ENCODE peak calls at places on chromosome 1, in five cellular contexts. S is HCT116, D is SK-N-SH, A is GM12878, B is HepG2. M is an unnamed sample.

GRCh38 chr1:238346340-238346739 is 455.6 kb upstream of the ZP4 start:
- DNase-seq in S (no peak), D (no peak), A (no peak), B (no peak), M (no peak)

GRCh38 chr1:114585221-114585620 is 3.8 kb upstream of the BCAS2 start:
- DNase-seq in S (no peak), D (no peak), A (no peak), B (no peak), M (no peak)

GRCh38 chr1:17624540-17625256 is 85.2 kb downstream of the ARHGEF10L start:
- DNase-seq in S (peak; percentile 42), D (no peak), A (no peak), B (no peak), M (no peak)

GRCh38 chr1:167774710-167775109 is 52.9 kb downstream of the MPZL1 start:
- DNase-seq in S (no peak), D (no peak), A (no peak), B (no peak), M (no peak)

GRCh38 chr1:178825167-178825566 is 45.7 kb downstream of the ANGPTL1 start:
- DNase-seq in S (no peak), D (no peak), A (no peak), B (no peak), M (no peak)

GRCh38 chr1:6447818-6448748 is 17.9 kb downstream of the TNFRSF25 start:
- DNase-seq in S (peak; percentile 81), D (no peak), A (no peak), B (peak; percentile 81), M (no peak)

GRCh38 chr1:167130782-167131520 is 37.1 kb downstream of the STYXL2 start:
- DNase-seq in S (no peak), D (no peak), A (no peak), B (no peak), M (no peak)

GRCh38 chr1:199685369-199685768 is 342.1 kb upstream of the NR5A2 start:
- DNase-seq in S (peak; percentile 74), D (no peak), A (no peak), B (peak; percentile 7), M (no peak)

GRCh38 chr1:114080511-114081144 is 73.0 kb downstream of the SYT6 start:
- DNase-seq in S (no peak), D (no peak), A (no peak), B (no peak), M (peak; percentile 69)

GRCh38 chr1:45067806-45068205 is 55.8 kb downstream of the UROD start:
- DNase-seq in S (no peak), D (no peak), A (no peak), B (no peak), M (no peak)

GRCh38 chr1:198125995-198126758 is 30.6 kb upstream of the NEK7 start:
- DNase-seq in S (no peak), D (no peak), A (no peak), B (peak; percentile 25), M (no peak)

GRCh38 chr1:5311634-5312298 is 657.4 kb downstream of the AJAP1 start:
- DNase-seq in S (no peak), D (peak; percentile 71), A (no peak), B (no peak), M (no peak)

GRCh38 chr1:38138498-38139233 is 92.1 kb upstream of the POU3F1 start:
- DNase-seq in S (peak; percentile 43), D (no peak), A (no peak), B (peak; percentile 35), M (no peak)

GRCh38 chr1:10962483-10962882 is 50.0 kb upstream of the TARDBP start:
- DNase-seq in S (no peak), D (peak; percentile 75), A (no peak), B (no peak), M (no peak)

GRCh38 chr1:181483561-181484291 is 409 bp downstream of the CACNA1E start:
- DNase-seq in S (no peak), D (no peak), A (no peak), B (no peak), M (no peak)

GRCh38 chr1:181486098-181486420 is 2.7 kb downstream of the CACNA1E start:
- DNase-seq in S (no peak), D (no peak), A (no peak), B (no peak), M (no peak)

GRCh38 chr1:181482521-181483083 is 715 bp upstream of the CACNA1E start:
- DNase-seq in S (no peak), D (peak; percentile 76), A (no peak), B (no peak), M (peak; percentile 39)

GRCh38 chr1:181483084-181483559 is at the start of gene CACNA1E:
- DNase-seq in S (no peak), D (no peak), A (no peak), B (no peak), M (no peak)

DNA sequence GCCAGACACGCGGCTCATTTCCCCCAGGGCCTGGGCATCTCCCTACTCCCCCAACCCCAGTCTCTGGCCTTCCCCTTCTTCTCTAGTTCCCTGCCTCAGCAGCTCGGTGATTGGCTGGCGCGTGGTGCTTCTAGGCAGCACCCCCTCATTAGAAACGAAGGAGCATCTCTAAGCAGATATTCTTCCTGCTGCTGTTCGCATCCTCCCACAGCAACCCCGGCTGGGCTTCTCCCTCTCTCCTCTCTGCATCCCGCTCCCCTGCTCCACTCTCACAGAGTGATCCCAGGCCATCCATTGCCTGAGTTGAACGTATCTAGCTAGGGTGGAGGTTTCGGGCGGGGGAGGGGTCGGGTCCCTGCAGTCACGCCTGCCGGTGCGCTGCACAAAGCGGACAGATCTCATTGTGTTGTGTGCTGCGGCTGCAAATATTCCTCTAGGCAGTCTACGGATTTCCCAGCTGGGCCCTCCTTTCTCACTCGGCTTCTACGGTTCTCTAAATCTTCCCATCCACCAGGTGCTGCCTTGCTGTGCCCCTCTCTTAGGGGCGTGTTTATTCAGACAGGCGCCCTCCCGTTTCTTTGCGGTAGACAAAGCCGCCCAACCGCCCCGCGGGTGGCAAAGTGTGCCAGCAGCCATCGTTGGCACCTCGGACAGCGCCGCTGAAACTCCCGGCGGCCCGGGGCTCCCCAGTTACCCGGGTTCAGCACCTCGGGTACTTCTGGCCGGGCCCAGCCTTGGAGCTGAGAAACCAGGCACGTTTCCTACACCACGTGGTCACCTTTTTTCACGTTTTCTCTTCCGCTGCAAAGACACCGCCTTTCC is 2.2 kb downstream of the CACNA1E start:
- DNase-seq in S (no peak), D (peak; percentile 37), A (peak; percentile 53), B (no peak), M (no peak)
- TF ChIP-seq ZBTB33 in S (no peak), D (no peak), A (no peak), B (no peak), M (no peak)

GRCh38 chr1:99600782-99601181 is 45.1 kb upstream of the PALMD start:
- DNase-seq in S (no peak), D (no peak), A (no peak), B (peak; percentile 66), M (no peak)

GRCh38 chr1:99601709-99602403 is 44.1 kb upstream of the PALMD start:
- DNase-seq in S (no peak), D (no peak), A (no peak), B (no peak), M (no peak)

GRCh38 chr1:99602404-99602969 is 43.4 kb upstream of the PALMD start:
- DNase-seq in S (no peak), D (no peak), A (no peak), B (no peak), M (no peak)

GRCh38 chr1:99606306-99606705 is 39.6 kb upstream of the PALMD start:
- DNase-seq in S (no peak), D (no peak), A (no peak), B (no peak), M (no peak)

DNA sequence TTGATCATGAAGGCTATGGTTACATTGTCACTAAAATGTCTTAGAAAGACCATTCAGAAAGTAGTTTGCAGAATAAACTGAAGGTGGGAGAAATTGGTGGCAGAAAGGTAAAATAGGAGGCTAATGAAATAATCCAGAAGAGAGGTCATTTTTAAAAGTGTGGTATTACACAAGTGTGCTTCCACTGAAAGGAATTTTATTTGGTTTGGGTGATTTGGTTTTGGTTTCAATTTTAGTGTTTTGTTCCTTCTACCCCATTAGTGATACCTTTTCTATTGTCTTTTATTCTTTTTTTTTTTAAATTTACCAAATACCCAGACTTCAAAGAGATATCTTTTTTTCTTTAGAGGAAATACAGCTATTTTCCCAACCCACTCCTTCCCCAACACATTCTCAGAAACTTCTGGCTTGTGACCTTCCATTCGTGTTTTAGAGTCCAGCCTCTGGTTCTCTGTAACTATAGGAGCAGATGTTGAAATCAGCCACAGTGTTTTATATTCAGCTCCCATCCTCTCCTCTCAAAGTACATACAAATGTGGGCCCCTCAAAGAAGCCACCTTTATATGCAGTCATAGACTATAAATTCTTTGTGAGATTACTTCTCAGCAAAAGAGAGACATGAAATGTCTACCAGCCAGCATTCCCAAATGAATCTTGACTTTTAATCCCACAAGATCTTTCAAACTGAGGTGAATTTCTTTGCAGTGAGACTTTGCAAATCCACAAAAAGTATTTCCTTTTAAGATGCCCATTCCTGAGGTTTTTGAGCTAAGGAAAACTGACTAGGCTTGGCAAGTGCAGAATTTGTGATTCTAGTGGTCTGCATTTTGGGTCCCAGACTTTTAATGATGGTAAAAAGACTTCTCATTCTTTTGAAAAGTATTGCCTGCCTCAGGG is 42.0 kb upstream of the PALMD start:
- DNase-seq in S (no peak), D (no peak), A (no peak), B (no peak), M (no peak)
- TF ChIP-seq ZBTB33 in S (no peak), D (no peak), A (no peak), B (no peak), M (no peak)

GRCh38 chr1:159866905-159867304 is 4.4 kb upstream of the VSIG8 start:
- DNase-seq in S (no peak), D (no peak), A (no peak), B (no peak), M (no peak)

GRCh38 chr1:159866066-159866465 is 3.6 kb upstream of the VSIG8 start:
- DNase-seq in S (no peak), D (no peak), A (no peak), B (no peak), M (no peak)

GRCh38 chr1:159862557-159862956 is at the start of gene VSIG8:
- DNase-seq in S (no peak), D (no peak), A (no peak), B (no peak), M (no peak)

GRCh38 chr1:159862031-159862430 is 426 bp downstream of the VSIG8 start:
- DNase-seq in S (no peak), D (no peak), A (no peak), B (no peak), M (no peak)

GRCh38 chr1:159864262-159864661 is 1.8 kb upstream of the VSIG8 start:
- DNase-seq in S (no peak), D (no peak), A (no peak), B (no peak), M (no peak)
- TF ChIP-seq ZBTB33 in S (no peak), D (no peak), A (no peak), B (no peak), M (no peak)

DNA sequence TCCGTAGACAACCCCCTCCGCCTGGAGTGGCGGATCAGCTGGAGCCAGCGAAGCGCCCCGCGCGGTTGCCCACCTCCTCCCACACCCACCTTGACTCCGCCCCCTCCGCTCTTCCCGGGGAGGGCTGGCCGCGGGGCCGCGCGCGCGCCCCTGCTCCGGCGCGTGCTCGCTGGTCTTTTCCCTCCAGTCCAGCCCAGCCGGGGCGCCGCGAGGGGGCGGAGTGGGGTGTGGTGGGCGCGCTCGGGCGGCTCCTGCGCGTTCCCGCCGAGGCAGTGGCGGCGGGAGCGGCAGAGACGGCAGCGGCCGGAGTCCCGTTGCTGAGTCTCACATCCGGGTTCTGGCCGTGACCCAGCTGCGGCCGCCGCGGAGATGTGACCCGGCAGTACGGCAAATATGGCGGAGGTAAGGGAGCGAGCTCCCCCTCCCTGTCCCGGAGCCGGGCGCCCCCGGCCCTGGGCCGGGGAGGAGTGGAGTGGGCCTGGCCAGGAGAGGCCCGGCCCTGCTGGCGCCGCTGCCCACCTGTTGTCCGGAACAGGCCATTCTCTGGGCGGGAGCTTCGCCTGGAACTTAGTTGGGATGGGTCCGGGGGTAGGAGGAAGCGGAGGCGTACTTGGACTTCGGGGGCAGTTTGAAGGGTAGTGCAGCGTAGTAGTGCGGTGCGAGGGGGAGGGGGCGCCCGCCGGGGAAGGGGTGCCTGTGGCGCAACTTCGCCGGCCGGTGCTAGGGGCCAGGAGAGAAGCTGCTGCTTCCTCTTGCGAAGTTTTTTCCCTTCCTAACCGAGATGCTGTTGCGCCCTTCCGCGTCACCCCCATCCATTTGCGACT is 5.4 kb downstream of the MIER1 start:
- DNase-seq in S (peak; percentile 84), D (peak; percentile 95), A (peak; percentile 61), B (peak; percentile 86), M (peak; percentile 85)
- TF ChIP-seq ZBTB33 in S (no peak), D (no peak), A (no peak), B (no peak), M (no peak)